ENCODE peak calls at places on chromosomes 1 and 21, in seven cellular contexts. V is progenitor cell of endocrine pancreas; C is fibroblast of pulmonary artery; Q is prostate gland; K is heart left ventricle; I is CD8-positive, alpha-beta T cell; P is GM06990. H is an unnamed sample.

GRCh38 chr1:11794446-11795237 is 11.1 kb downstream of the MTHFR start:
- DNase-seq in V (no peak), C (no peak), Q (no peak), K (no peak), I (no peak), P (no peak), H (no peak)

GRCh38 chr1:98881911-98882310 is 122.8 kb downstream of the PLPPR5 start:
- DNase-seq in V (no peak), C (no peak), Q (no peak), K (no peak), I (no peak), P (no peak), H (no peak)

GRCh38 chr1:22143065-22143514 is at the start of gene WNT4:
- DNase-seq in V (peak), C (peak), Q (peak), K (no peak), I (no peak), P (no peak), H (peak)

GRCh38 chr1:22831729-22832413 is 121.2 kb downstream of the EPHB2 start:
- DNase-seq in V (no peak), C (peak), Q (no peak), K (no peak), I (no peak), P (no peak), H (no peak)

GRCh38 chr21:28454978-28455600 is 537.6 kb downstream of the LTN1 start:
- DNase-seq in V (no peak), C (no peak), Q (no peak), K (no peak), I (no peak), P (no peak), H (no peak)

GRCh38 chr21:14523234-14523633 is 22.9 kb downstream of the SAMSN1 start:
- DNase-seq in V (no peak), C (no peak), Q (no peak), K (no peak), I (no peak), P (no peak), H (peak)

GRCh38 chr1:168708698-168709406 is 20.2 kb downstream of the DPT start:
- DNase-seq in V (no peak), C (no peak), Q (no peak), K (no peak), I (no peak), P (no peak), H (no peak)

GRCh38 chr1:205688171-205688570 is 7.9 kb upstream of the SLC45A3 start:
- DNase-seq in V (no peak), C (no peak), Q (no peak), K (no peak), I (no peak), P (no peak), H (no peak)

GRCh38 chr1:40902634-40902897 is 40.4 kb upstream of the CITED4 start:
- DNase-seq in V (no peak), C (no peak), Q (no peak), K (no peak), I (no peak), P (no peak), H (no peak)

GRCh38 chr1:11527541-11528452 is 48.8 kb downstream of the DISP3 start:
- DNase-seq in V (no peak), C (no peak), Q (no peak), K (no peak), I (no peak), P (no peak), H (no peak)

GRCh38 chr1:212712451-212713303 is 13.0 kb upstream of the BATF3 start:
- DNase-seq in V (no peak), C (peak), Q (no peak), K (no peak), I (no peak), P (no peak), H (peak)

GRCh38 chr1:189323090-189323489 is 1154.6 kb downstream of the BRINP3 start:
- DNase-seq in V (no peak), C (peak), Q (no peak), K (no peak), I (no peak), P (no peak), H (no peak)

GRCh38 chr1:229323205-229323604 is 19.6 kb downstream of the CCSAP start:
- DNase-seq in V (no peak), C (no peak), Q (no peak), K (no peak), I (no peak), P (no peak), H (no peak)

GRCh38 chr1:205042911-205043806 is at the start of gene CNTN2:
- DNase-seq in V (no peak), C (no peak), Q (no peak), K (no peak), I (no peak), P (no peak), H (no peak)

GRCh38 chr1:165580931-165581871 is 37.4 kb downstream of the LRRC52 start:
- DNase-seq in V (no peak), C (no peak), Q (no peak), K (no peak), I (no peak), P (no peak), H (no peak)

GRCh38 chr1:169487561-169487960 is 1.8 kb upstream of the SLC19A2 start:
- DNase-seq in V (no peak), C (no peak), Q (no peak), K (no peak), I (no peak), P (no peak), H (no peak)

GRCh38 chr1:22639286-22639685 is 2.9 kb downstream of the C1QA start:
- DNase-seq in V (no peak), C (peak), Q (no peak), K (peak), I (no peak), P (no peak), H (no peak)

GRCh38 chr1:8597455-8597854 is 220.0 kb downstream of the RERE start:
- DNase-seq in V (no peak), C (peak), Q (no peak), K (no peak), I (no peak), P (no peak), H (no peak)

GRCh38 chr1:20932437-20932977 is 145.4 kb upstream of the HP1BP3 start:
- DNase-seq in V (no peak), C (no peak), Q (no peak), K (no peak), I (no peak), P (peak), H (peak)

GRCh38 chr1:214537219-214537618 is 14.2 kb downstream of the PTPN14 start:
- DNase-seq in V (no peak), C (peak), Q (no peak), K (no peak), I (no peak), P (no peak), H (no peak)

GRCh38 chr1:43274125-43274803 is 4.5 kb downstream of the TMEM125 start:
- DNase-seq in V (no peak), C (peak), Q (no peak), K (peak), I (peak), P (no peak), H (no peak)

GRCh38 chr1:180765156-180765555 is 133.3 kb downstream of the XPR1 start:
- DNase-seq in V (no peak), C (peak), Q (no peak), K (no peak), I (no peak), P (no peak), H (no peak)

GRCh38 chr1:106564192-106564591 is 492.3 kb upstream of the PRMT6 start:
- DNase-seq in V (no peak), C (no peak), Q (no peak), K (no peak), I (no peak), P (no peak), H (no peak)

GRCh38 chr1:78441921-78442320 is 48.9 kb upstream of the PTGFR start:
- DNase-seq in V (no peak), C (no peak), Q (no peak), K (no peak), I (no peak), P (no peak), H (no peak)

GRCh38 chr1:89794406-89794805 is 26.4 kb upstream of the LRRC8D start:
- DNase-seq in V (no peak), C (peak), Q (no peak), K (no peak), I (no peak), P (no peak), H (no peak)

GRCh38 chr21:37324558-37324957 is 42.0 kb upstream of the DYRK1A start:
- DNase-seq in V (no peak), C (no peak), Q (no peak), K (no peak), I (no peak), P (no peak), H (no peak)

GRCh38 chr1:225660544-225660946 is 7.6 kb upstream of the ENAH start:
- DNase-seq in V (no peak), C (no peak), Q (no peak), K (no peak), I (no peak), P (no peak), H (no peak)

GRCh38 chr1:233668725-233669294 is 54.9 kb downstream of the KCNK1 start:
- DNase-seq in V (no peak), C (peak), Q (no peak), K (no peak), I (no peak), P (peak), H (peak)

GRCh38 chr21:36656138-36656537 is 42.8 kb upstream of the SIM2 start:
- DNase-seq in V (no peak), C (no peak), Q (no peak), K (no peak), I (no peak), P (no peak), H (no peak)

GRCh38 chr1:220803401-220804201 is 16.9 kb downstream of the MTARC1 start:
- DNase-seq in V (no peak), C (peak), Q (no peak), K (no peak), I (no peak), P (no peak), H (no peak)

GRCh38 chr1:159653201-159653600 is 61.2 kb downstream of the CRP start:
- DNase-seq in V (no peak), C (peak), Q (no peak), K (no peak), I (no peak), P (no peak), H (no peak)

GRCh38 chr1:235009074-235009473 is 119.6 kb downstream of the TOMM20 start:
- DNase-seq in V (no peak), C (no peak), Q (no peak), K (no peak), I (no peak), P (peak), H (no peak)

GRCh38 chr1:204435886-204436271 is 24.3 kb upstream of the PPP1R15B start:
- DNase-seq in V (no peak), C (no peak), Q (no peak), K (no peak), I (no peak), P (no peak), H (no peak)

GRCh38 chr1:183231545-183231944 is 45.5 kb downstream of the LAMC2 start:
- DNase-seq in V (no peak), C (no peak), Q (no peak), K (no peak), I (no peak), P (no peak), H (no peak)

GRCh38 chr1:111743679-111744101 is 4.5 kb upstream of the INKA2 start:
- DNase-seq in V (no peak), C (peak), Q (no peak), K (no peak), I (no peak), P (no peak), H (no peak)

DNA sequence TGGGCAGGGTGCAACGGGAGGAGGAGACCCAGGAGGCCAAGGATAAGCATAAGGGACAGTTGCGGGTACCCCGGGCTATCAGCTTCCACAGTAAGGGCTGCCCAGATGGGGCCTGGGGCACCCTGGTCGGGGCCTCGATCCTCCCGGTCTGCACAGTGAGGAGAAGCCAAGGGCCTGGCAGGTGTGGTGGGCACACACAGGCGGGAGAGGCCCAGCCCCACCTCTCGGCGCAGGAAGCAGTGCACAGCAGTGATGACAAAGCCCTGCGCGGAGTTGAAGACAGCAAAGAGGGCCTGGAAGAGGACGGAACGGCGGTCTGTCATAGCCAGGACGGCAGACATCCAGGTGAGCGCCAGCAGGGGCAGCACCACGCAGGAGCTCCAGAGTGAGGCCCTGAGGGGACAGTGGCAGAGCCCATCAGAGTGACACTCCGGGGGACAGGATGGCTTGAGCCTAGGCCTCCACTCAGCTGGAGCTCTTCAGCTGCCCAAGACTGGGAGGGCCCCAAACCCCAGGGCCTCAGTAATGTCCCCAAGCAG is 29.0 kb upstream of the COL16A1 start:
- DNase-seq in V (no peak), C (no peak), Q (no peak), K (no peak), I (no peak), P (no peak), H (no peak)
- TF ChIP-seq CTCF in V (no peak), C (no peak), Q (no peak), K (no peak), I (no peak), P (no peak), H (no peak)

DNA sequence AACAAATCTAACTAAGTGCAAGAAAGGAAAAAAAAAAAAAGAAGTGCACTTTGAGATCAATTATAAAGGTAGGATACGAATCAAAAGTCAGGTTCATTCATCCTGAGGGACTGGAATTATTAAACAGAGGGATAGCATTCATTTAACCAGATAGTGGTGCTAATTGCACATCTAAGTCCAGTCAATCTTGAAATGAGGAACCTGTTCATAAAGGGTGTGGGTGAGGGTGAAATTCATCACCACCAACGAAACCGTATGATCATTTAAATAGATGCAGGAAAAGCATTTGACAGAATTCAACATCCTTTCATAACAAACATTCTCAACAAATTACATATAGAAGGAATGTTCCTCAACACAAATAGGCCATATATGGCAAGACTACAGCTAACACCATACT is 5.6 kb downstream of the CTSS start:
- DNase-seq in V (no peak), C (no peak), Q (no peak), K (no peak), I (no peak), P (no peak), H (no peak)
- TF ChIP-seq CTCF in V (no peak), C (no peak), Q (no peak), K (no peak), I (no peak), P (no peak), H (no peak)

GRCh38 chr1:64042331-64043100 is 160.9 kb upstream of the UBE2U start:
- DNase-seq in V (no peak), C (peak), Q (peak), K (peak), I (no peak), P (no peak), H (no peak)
- TF ChIP-seq CTCF in V (no peak), C (no peak), Q (no peak), K (no peak), I (no peak), P (no peak), H (no peak)

DNA sequence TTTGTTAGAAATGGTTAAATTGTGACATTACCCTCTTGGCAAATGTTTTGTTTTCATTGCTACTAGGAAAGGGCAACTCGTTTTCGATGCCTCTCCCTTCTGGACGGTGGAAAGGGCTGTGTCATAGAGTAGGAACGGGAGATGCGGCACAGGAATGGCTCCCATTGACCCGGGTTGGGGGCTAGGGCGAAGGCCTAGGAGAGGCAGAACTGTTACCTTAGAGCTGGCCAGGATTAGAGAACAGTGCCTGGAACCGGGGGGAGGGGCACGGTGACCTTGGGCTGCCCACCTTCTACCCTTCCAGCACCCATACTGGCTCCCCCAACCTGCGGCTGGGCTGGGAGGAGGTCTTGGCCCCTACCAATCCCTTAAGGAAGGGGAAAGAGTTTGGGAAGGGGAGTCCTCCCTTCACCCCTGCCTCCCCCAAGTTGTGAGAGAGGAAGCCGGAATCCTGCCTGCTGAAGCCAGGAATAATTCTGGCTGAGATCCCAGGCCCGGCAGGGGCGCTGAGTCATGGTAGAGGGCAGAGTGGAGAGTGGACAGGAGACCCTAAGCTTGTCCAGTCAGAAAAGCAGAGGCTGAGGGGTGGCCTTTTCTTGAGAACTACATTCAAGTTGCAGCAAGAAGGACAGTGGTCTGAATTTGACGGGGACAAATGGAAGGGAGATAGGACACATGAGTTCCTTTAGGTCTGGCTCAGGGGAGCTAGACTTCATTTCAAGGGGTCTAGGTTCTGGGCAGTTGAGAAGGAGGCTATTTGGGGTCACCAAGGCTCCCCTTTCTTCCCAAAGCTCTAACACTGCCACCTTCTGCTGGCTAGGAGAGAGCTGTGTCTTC is 8.2 kb downstream of the LMNA start:
- DNase-seq in V (no peak), C (peak), Q (peak), K (peak), I (no peak), P (no peak), H (no peak)
- TF ChIP-seq CTCF in V (no peak), C (no peak), Q (peak), K (no peak), I (no peak), P (no peak), H (no peak)

H was measured in GM20000.